ENCODE peak calls at places on chromosomes 13 and 19, in nine cellular contexts. V is right cardiac atrium, Z is psoas muscle, U is brain microvascular endothelial cell, W is spleen, H is ovary, S is esophagus squamous epithelium, R is HL-60, Y is upper lobe of right lung. E is an unnamed sample. For H3K27me3, the result is how much of the 10 kb centered on the place peaks cover.

GRCh38 chr19:35407619-35408018 is 36.8 kb downstream of the GPR42 start:
- DNase-seq in V (no peak), Z (no peak), U (no peak), W (no peak), H (no peak), S (no peak), R (no peak), Y (no peak), E (no peak)

GRCh38 chr13:70732611-70733010 is 624.4 kb upstream of the KLHL1 start:
- DNase-seq in V (no peak), Z (no peak), U (no peak), W (no peak), H (no peak), S (no peak), R (no peak), Y (no peak), E (no peak)

GRCh38 chr13:72122661-72123060 is 255.7 kb upstream of the DACH1 start:
- DNase-seq in V (no peak), Z (no peak), U (no peak), W (no peak), H (no peak), S (no peak), R (no peak), Y (no peak), E (no peak)

GRCh38 chr13:23654111-23655110 is 84.2 kb downstream of the TNFRSF19 start:
- DNase-seq in V (peak), Z (no peak), U (peak), W (no peak), H (no peak), S (no peak), R (no peak), Y (no peak), E (no peak)

GRCh38 chr13:42969558-42970172 is 22.4 kb downstream of the EPSTI1 start:
- DNase-seq in V (peak), Z (peak), U (peak), W (peak), H (peak), S (no peak), R (peak), Y (peak), E (peak)

GRCh38 chr13:73218181-73218580 is 159.4 kb downstream of the KLF5 start:
- DNase-seq in V (no peak), Z (no peak), U (no peak), W (no peak), H (no peak), S (no peak), R (no peak), Y (no peak), E (no peak)

GRCh38 chr13:94112227-94112626 is 367.3 kb downstream of the DCT start:
- DNase-seq in V (no peak), Z (peak), U (peak), W (no peak), H (no peak), S (no peak), R (no peak), Y (no peak), E (no peak)

GRCh38 chr19:49427855-49428546 is 2.8 kb downstream of the GFY start:
- DNase-seq in V (no peak), Z (no peak), U (no peak), W (no peak), H (no peak), S (no peak), R (no peak), Y (no peak), E (no peak)

GRCh38 chr19:12783226-12783848 is 7.9 kb upstream of the JUNB start:
- DNase-seq in V (no peak), Z (no peak), U (no peak), W (no peak), H (no peak), S (no peak), R (no peak), Y (no peak), E (no peak)

GRCh38 chr13:72097568-72097967 is 230.6 kb upstream of the DACH1 start:
- DNase-seq in V (no peak), Z (no peak), U (no peak), W (no peak), H (no peak), S (no peak), R (no peak), Y (no peak), E (no peak)

GRCh38 chr13:23735329-23735728 is 153.9 kb downstream of the MIPEP start:
- DNase-seq in V (no peak), Z (no peak), U (no peak), W (no peak), H (no peak), S (no peak), R (no peak), Y (no peak), E (no peak)

GRCh38 chr13:27006519-27007161 is 165.0 kb downstream of the USP12 start:
- DNase-seq in V (no peak), Z (no peak), U (peak), W (peak), H (no peak), S (no peak), R (no peak), Y (peak), E (no peak)

GRCh38 chr19:12159773-12160414 is 3.0 kb upstream of the ZNF136 start:
- DNase-seq in V (no peak), Z (no peak), U (no peak), W (no peak), H (no peak), S (no peak), R (no peak), Y (no peak), E (no peak)

GRCh38 chr19:33386361-33386858 is 12.9 kb downstream of the CEBPG start:
- DNase-seq in V (no peak), Z (no peak), U (no peak), W (no peak), H (no peak), S (no peak), R (no peak), Y (no peak), E (no peak)

GRCh38 chr13:49739498-49740187 is 48.4 kb upstream of the EBPL start:
- DNase-seq in V (no peak), Z (no peak), U (no peak), W (no peak), H (no peak), S (no peak), R (no peak), Y (no peak), E (no peak)

GRCh38 chr19:55594996-55595530 is 4.3 kb downstream of the FIZ1 start:
- DNase-seq in V (peak), Z (no peak), U (no peak), W (no peak), H (no peak), S (no peak), R (no peak), Y (no peak), E (no peak)

GRCh38 chr19:8585894-8586750 is 8.9 kb upstream of the MYO1F start:
- DNase-seq in V (peak), Z (no peak), U (no peak), W (peak), H (no peak), S (no peak), R (no peak), Y (peak), E (peak)

GRCh38 chr19:12868540-12869112 is 12.6 kb downstream of the DNASE2 start:
- DNase-seq in V (no peak), Z (no peak), U (no peak), W (no peak), H (no peak), S (no peak), R (no peak), Y (no peak), E (no peak)

GRCh38 chr19:4755459-4755858 is 31.8 kb upstream of the DPP9 start:
- DNase-seq in V (no peak), Z (no peak), U (no peak), W (no peak), H (no peak), S (no peak), R (no peak), Y (no peak), E (no peak)

GRCh38 chr13:96080676-96081075 is 9.2 kb upstream of the HS6ST3 start:
- DNase-seq in V (no peak), Z (no peak), U (no peak), W (no peak), H (no peak), S (no peak), R (no peak), Y (no peak), E (no peak)

GRCh38 chr13:103436057-103436654 is 369.9 kb upstream of the SLC10A2 start:
- DNase-seq in V (no peak), Z (no peak), U (no peak), W (no peak), H (no peak), S (no peak), R (no peak), Y (no peak), E (no peak)

GRCh38 chr13:98397861-98398260 is 179.0 kb downstream of the STK24 start:
- DNase-seq in V (no peak), Z (no peak), U (no peak), W (no peak), H (no peak), S (no peak), R (no peak), Y (no peak), E (no peak)

GRCh38 chr19:41924151-41925145 is 3.8 kb downstream of the ERFL start:
- DNase-seq in V (peak), Z (no peak), U (no peak), W (no peak), H (no peak), S (no peak), R (no peak), Y (no peak), E (no peak)
- H3K27me3 ChIP-seq in V (under half), Z (under half), U (half or more), W (half or more), H (under half), S (half or more), R (under half), Y (half or more), E (half or more)

GRCh38 chr13:51148223-51148951 is 37.3 kb upstream of the C13orf42 start:
- DNase-seq in V (no peak), Z (no peak), U (no peak), W (peak), H (no peak), S (no peak), R (no peak), Y (no peak), E (no peak)
- H3K27ac ChIP-seq in V (no peak), Z (no peak), U (no peak), W (peak), H (no peak), S (peak), R (no peak), Y (no peak), E (no peak)

GRCh38 chr13:20157387-20157786 is 3.5 kb downstream of the GJA3 start:
- DNase-seq in V (no peak), Z (no peak), U (no peak), W (no peak), H (no peak), S (no peak), R (no peak), Y (no peak), E (no peak)
- H3K27me3 ChIP-seq in V (under half), Z (under half), U (under half), W (half or more), H (under half), S (half or more), R (under half), Y (half or more), E (half or more)

GRCh38 chr13:60425332-60425731 is 28.3 kb downstream of the TDRD3 start:
- DNase-seq in V (no peak), Z (no peak), U (no peak), W (no peak), H (no peak), S (no peak), R (no peak), Y (no peak), E (no peak)
- H3K27ac ChIP-seq in V (no peak), Z (no peak), U (no peak), W (no peak), H (no peak), S (no peak), R (no peak), Y (no peak), E (no peak)

GRCh38 chr19:18610556-18611326 is 1.9 kb upstream of the TMEM59L start:
- DNase-seq in V (no peak), Z (no peak), U (no peak), W (no peak), H (no peak), S (no peak), R (no peak), Y (no peak), E (no peak)
- H3K27me3 ChIP-seq in V (under half), Z (under half), U (half or more), W (half or more), H (under half), S (half or more), R (half or more), Y (half or more), E (half or more)

GRCh38 chr13:101298517-101298916 is 117.8 kb downstream of the NALCN start:
- DNase-seq in V (no peak), Z (no peak), U (no peak), W (no peak), H (no peak), S (no peak), R (no peak), Y (no peak), E (no peak)
- H3K27ac ChIP-seq in V (no peak), Z (no peak), U (no peak), W (no peak), H (no peak), S (no peak), R (no peak), Y (no peak), E (no peak)

GRCh38 chr19:54554006-54554405 is 19.6 kb upstream of the LILRA2 start:
- DNase-seq in V (no peak), Z (no peak), U (no peak), W (no peak), H (no peak), S (no peak), R (no peak), Y (peak), E (no peak)
- H3K27me3 ChIP-seq in V (under half), Z (under half), U (under half), W (under half), H (under half), S (under half), R (under half), Y (under half), E (under half)

GRCh38 chr19:14407889-14408640 is 11.1 kb downstream of the DDX39A start:
- DNase-seq in V (no peak), Z (no peak), U (no peak), W (no peak), H (no peak), S (no peak), R (no peak), Y (no peak), E (no peak)
- H3K27ac ChIP-seq in V (no peak), Z (no peak), U (no peak), W (no peak), H (no peak), S (no peak), R (no peak), Y (no peak), E (peak)

GRCh38 chr19:40078377-40078776 is 12.4 kb downstream of the ZNF780A start:
- DNase-seq in V (no peak), Z (no peak), U (no peak), W (no peak), H (no peak), S (no peak), R (no peak), Y (no peak), E (no peak)

GRCh38 chr19:40084948-40085347 is 5.8 kb downstream of the ZNF780A start:
- DNase-seq in V (no peak), Z (no peak), U (no peak), W (no peak), H (no peak), S (no peak), R (no peak), Y (no peak), E (no peak)

GRCh38 chr19:40080289-40080688 is 10.5 kb downstream of the ZNF780A start:
- DNase-seq in V (no peak), Z (no peak), U (no peak), W (no peak), H (no peak), S (no peak), R (no peak), Y (no peak), E (no peak)
- H3K27me3 ChIP-seq in V (under half), Z (under half), U (under half), W (under half), H (under half), S (under half), R (under half), Y (under half), E (under half)

DNA sequence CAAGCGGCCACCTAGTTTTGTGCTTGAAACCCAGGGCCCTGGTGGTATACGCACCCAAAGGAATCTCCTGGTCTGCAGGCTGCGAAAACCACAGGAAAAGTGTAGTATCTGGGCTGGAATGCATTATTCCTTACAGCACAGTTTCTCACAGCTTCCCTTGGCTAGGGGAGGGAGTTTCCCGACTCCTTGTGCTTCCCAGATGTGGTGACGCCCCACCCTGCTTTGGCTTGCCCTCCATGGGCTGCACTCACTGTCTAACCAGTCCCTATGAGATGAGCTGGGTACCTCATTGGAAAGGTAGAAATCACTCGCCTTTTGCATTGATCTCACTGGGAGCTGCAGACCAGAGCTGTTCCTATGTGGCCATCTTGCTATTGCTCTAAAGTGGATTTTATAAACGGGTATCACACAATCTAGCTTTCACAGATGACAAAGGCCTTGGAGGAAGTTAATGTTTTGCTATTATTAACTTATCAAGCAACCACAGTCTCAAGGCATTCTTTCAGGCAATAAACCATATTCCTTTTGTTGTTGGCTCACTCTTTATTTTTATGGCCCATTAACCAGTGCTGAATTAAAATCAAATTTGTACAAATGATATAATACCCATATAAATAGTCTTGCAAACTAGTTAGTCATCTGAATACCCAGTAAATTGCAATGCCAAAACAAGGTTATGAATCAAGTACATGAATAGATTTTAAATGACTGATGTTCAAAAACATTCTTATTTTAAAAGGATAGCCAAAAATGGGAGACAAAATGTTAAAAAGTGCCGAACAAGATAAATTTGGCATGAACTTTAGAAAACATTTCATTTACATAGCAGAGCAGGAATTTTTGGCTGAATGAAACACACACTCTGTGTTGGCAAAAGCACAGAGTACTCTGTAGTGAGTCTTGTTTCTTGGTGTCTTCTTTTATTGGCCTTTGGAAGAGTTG is 475.4 kb upstream of the ARGLU1 start:
- DNase-seq in V (no peak), Z (no peak), U (no peak), W (no peak), H (no peak), S (no peak), R (no peak), Y (no peak), E (no peak)
- H3K27ac ChIP-seq in V (no peak), Z (no peak), U (no peak), W (no peak), H (no peak), S (peak), R (no peak), Y (no peak), E (no peak)